ENCODE peak calls at places on chromosome 3, in six cellular contexts. One of them, this sample, is unnamed.

GRCh38 chr3:63791974-63792373 is 27.1 kb upstream of the C3orf49 start:
- DNase-seq in GM12878: no peak
- DNase-seq in HCT116: no peak
- DNase-seq in H1: no peak
- DNase-seq in SK-N-SH: no peak
- DNase-seq in HepG2: no peak
- DNase-seq in this sample: peak

GRCh38 chr3:101377209-101377608 is 56.8 kb upstream of the IMPG2 start:
- DNase-seq in GM12878: peak
- DNase-seq in HepG2: no peak
- DNase-seq in SK-N-SH: no peak
- DNase-seq in HCT116: no peak
- DNase-seq in H1: no peak
- DNase-seq in this sample: no peak

GRCh38 chr3:50450135-50450911 is 53.1 kb downstream of the CACNA2D2 start:
- DNase-seq in HepG2: peak
- DNase-seq in GM12878: no peak
- DNase-seq in SK-N-SH: no peak
- DNase-seq in H1: no peak
- DNase-seq in HCT116: no peak
- DNase-seq in this sample: no peak

GRCh38 chr3:61387817-61388216 is 136.6 kb upstream of the FHIT start:
- DNase-seq in HepG2: no peak
- DNase-seq in HCT116: no peak
- DNase-seq in H1: no peak
- DNase-seq in SK-N-SH: no peak
- DNase-seq in GM12878: no peak
- DNase-seq in this sample: no peak

GRCh38 chr3:129690406-129690805 is 83.9 kb upstream of the PLXND1 start:
- DNase-seq in GM12878: peak
- DNase-seq in HCT116: peak
- DNase-seq in HepG2: peak
- DNase-seq in H1: no peak
- DNase-seq in SK-N-SH: peak
- DNase-seq in this sample: peak

GRCh38 chr3:170848294-170848917 is 21.6 kb downstream of the RPL22L1 start:
- DNase-seq in SK-N-SH: peak
- DNase-seq in HCT116: no peak
- DNase-seq in H1: no peak
- DNase-seq in GM12878: no peak
- DNase-seq in HepG2: no peak
- DNase-seq in this sample: peak

GRCh38 chr3:129280183-129280582 is 1.5 kb downstream of the HMCES start:
- DNase-seq in H1: no peak
- DNase-seq in SK-N-SH: no peak
- DNase-seq in HepG2: no peak
- DNase-seq in HCT116: no peak
- DNase-seq in GM12878: no peak
- DNase-seq in this sample: no peak

GRCh38 chr3:64300790-64301423 is 75.6 kb upstream of the PRICKLE2 start:
- DNase-seq in SK-N-SH: no peak
- DNase-seq in HCT116: no peak
- DNase-seq in H1: no peak
- DNase-seq in HepG2: no peak
- DNase-seq in GM12878: no peak
- DNase-seq in this sample: no peak

GRCh38 chr3:14598143-14598569 is 53.4 kb upstream of the CCDC174 start:
- DNase-seq in GM12878: no peak
- DNase-seq in HCT116: no peak
- DNase-seq in H1: no peak
- DNase-seq in SK-N-SH: peak
- DNase-seq in HepG2: no peak
- DNase-seq in this sample: peak

GRCh38 chr3:175818811-175819464 is 959.8 kb downstream of the NAALADL2 start:
- DNase-seq in HepG2: no peak
- DNase-seq in SK-N-SH: no peak
- DNase-seq in GM12878: no peak
- DNase-seq in H1: no peak
- DNase-seq in HCT116: peak
- DNase-seq in this sample: no peak

GRCh38 chr3:127614928-127615592 is 13.9 kb upstream of the PODXL2 start:
- DNase-seq in SK-N-SH: no peak
- DNase-seq in HepG2: no peak
- DNase-seq in H1: no peak
- DNase-seq in GM12878: no peak
- DNase-seq in HCT116: no peak
- DNase-seq in this sample: no peak

GRCh38 chr3:37197810-37198371 is 23.5 kb upstream of the LRRFIP2 start:
- DNase-seq in HCT116: peak
- DNase-seq in HepG2: no peak
- DNase-seq in GM12878: no peak
- DNase-seq in SK-N-SH: no peak
- DNase-seq in H1: no peak
- DNase-seq in this sample: no peak

GRCh38 chr3:148023994-148024393 is 614.8 kb downstream of the ZIC1 start:
- DNase-seq in GM12878: no peak
- DNase-seq in SK-N-SH: no peak
- DNase-seq in HCT116: no peak
- DNase-seq in H1: no peak
- DNase-seq in HepG2: no peak
- DNase-seq in this sample: no peak

GRCh38 chr3:197231326-197231725 is 67.1 kb downstream of the DLG1 start:
- DNase-seq in GM12878: no peak
- DNase-seq in SK-N-SH: no peak
- DNase-seq in HepG2: no peak
- DNase-seq in H1: no peak
- DNase-seq in HCT116: no peak
- DNase-seq in this sample: no peak

GRCh38 chr3:130537609-130538304 is 20.8 kb downstream of the COL6A6 start:
- DNase-seq in GM12878: no peak
- DNase-seq in H1: no peak
- DNase-seq in HCT116: no peak
- DNase-seq in HepG2: no peak
- DNase-seq in SK-N-SH: no peak
- DNase-seq in this sample: no peak

GRCh38 chr3:31755911-31756658 is 223.4 kb downstream of the STT3B start:
- DNase-seq in GM12878: no peak
- DNase-seq in HCT116: no peak
- DNase-seq in SK-N-SH: no peak
- DNase-seq in HepG2: no peak
- DNase-seq in H1: no peak
- DNase-seq in this sample: peak

GRCh38 chr3:152385761-152386160 is 117.0 kb downstream of the MBNL1 start:
- DNase-seq in HepG2: peak
- DNase-seq in SK-N-SH: no peak
- DNase-seq in GM12878: no peak
- DNase-seq in H1: no peak
- DNase-seq in HCT116: no peak
- DNase-seq in this sample: no peak

GRCh38 chr3:196399485-196399945 is 32.7 kb downstream of the UBXN7 start:
- DNase-seq in HCT116: peak
- DNase-seq in SK-N-SH: no peak
- DNase-seq in HepG2: peak
- DNase-seq in GM12878: no peak
- DNase-seq in H1: no peak
- DNase-seq in this sample: no peak

GRCh38 chr3:43759297-43759782 is 68.6 kb downstream of the ABHD5 start:
- DNase-seq in HCT116: no peak
- DNase-seq in H1: peak
- DNase-seq in GM12878: no peak
- DNase-seq in HepG2: peak
- DNase-seq in SK-N-SH: no peak
- DNase-seq in this sample: peak

GRCh38 chr3:135966349-135966695 is 794 bp downstream of the PPP2R3A start:
- DNase-seq in HepG2: no peak
- DNase-seq in H1: no peak
- DNase-seq in HCT116: no peak
- DNase-seq in GM12878: no peak
- DNase-seq in SK-N-SH: no peak
- DNase-seq in this sample: no peak

GRCh38 chr3:157453824-157454223 is 17.2 kb downstream of the PTX3 start:
- DNase-seq in SK-N-SH: no peak
- DNase-seq in GM12878: no peak
- DNase-seq in H1: no peak
- DNase-seq in HepG2: no peak
- DNase-seq in HCT116: no peak
- DNase-seq in this sample: no peak

GRCh38 chr3:67901681-67902080 is 247.3 kb upstream of the SUCLG2 start:
- DNase-seq in SK-N-SH: no peak
- DNase-seq in HCT116: no peak
- DNase-seq in HepG2: peak
- DNase-seq in GM12878: no peak
- DNase-seq in H1: no peak
- DNase-seq in this sample: no peak

GRCh38 chr3:171829841-171830559 is 13.1 kb upstream of the TMEM212 start:
- DNase-seq in SK-N-SH: peak
- DNase-seq in GM12878: no peak
- DNase-seq in H1: no peak
- DNase-seq in HepG2: peak
- DNase-seq in HCT116: no peak
- DNase-seq in this sample: peak

GRCh38 chr3:46519952-46520351 is 22.2 kb downstream of the RTP3 start:
- DNase-seq in HCT116: no peak
- DNase-seq in SK-N-SH: no peak
- DNase-seq in H1: no peak
- DNase-seq in GM12878: no peak
- DNase-seq in HepG2: no peak
- DNase-seq in this sample: no peak

GRCh38 chr3:46520531-46520930 is 22.8 kb downstream of the RTP3 start:
- DNase-seq in SK-N-SH: no peak
- DNase-seq in HCT116: no peak
- DNase-seq in HepG2: no peak
- DNase-seq in GM12878: no peak
- DNase-seq in H1: no peak
- DNase-seq in this sample: no peak

GRCh38 chr3:46516521-46516920 is 18.7 kb downstream of the RTP3 start:
- DNase-seq in GM12878: no peak
- DNase-seq in H1: no peak
- DNase-seq in HepG2: no peak
- DNase-seq in HCT116: no peak
- DNase-seq in SK-N-SH: no peak
- DNase-seq in this sample: no peak

GRCh38 chr3:46517782-46518181 is 20.0 kb downstream of the RTP3 start:
- DNase-seq in HepG2: no peak
- DNase-seq in HCT116: no peak
- DNase-seq in SK-N-SH: no peak
- DNase-seq in GM12878: no peak
- DNase-seq in H1: no peak
- DNase-seq in this sample: no peak

GRCh38 chr3:46517016-46517770 is 19.4 kb downstream of the RTP3 start:
- DNase-seq in HCT116: peak
- DNase-seq in H1: no peak
- DNase-seq in SK-N-SH: no peak
- DNase-seq in GM12878: no peak
- DNase-seq in HepG2: no peak
- DNase-seq in this sample: peak
- TF ChIP-seq JUND in HCT116: peak
- TF ChIP-seq JUND in H1: no peak
- TF ChIP-seq JUND in SK-N-SH: peak
- TF ChIP-seq JUND in GM12878: no peak
- TF ChIP-seq JUND in HepG2: no peak
- TF ChIP-seq JUND in this sample: no peak

DNA sequence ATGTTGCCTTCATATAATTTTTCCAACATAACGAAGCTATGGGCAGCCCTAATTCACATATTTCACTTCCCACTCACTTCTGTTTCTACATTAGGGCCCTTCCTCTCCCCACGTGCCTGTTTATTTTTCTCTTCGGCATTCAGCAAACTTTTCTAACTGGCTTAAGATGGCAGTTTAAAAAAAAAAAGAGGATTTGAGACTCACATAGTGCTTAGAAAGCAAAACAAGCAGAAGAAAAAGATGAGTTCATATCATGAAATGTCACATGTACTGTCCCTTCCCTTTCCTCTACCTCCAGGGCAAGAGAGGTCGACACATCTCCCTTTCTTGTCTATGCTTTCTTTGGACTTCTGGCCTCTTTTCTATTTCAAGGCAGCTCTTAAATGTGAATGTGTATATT is 30.6 kb downstream of the SLC49A4 start:
- DNase-seq in HCT116: no peak
- DNase-seq in SK-N-SH: no peak
- DNase-seq in H1: no peak
- DNase-seq in GM12878: no peak
- DNase-seq in HepG2: no peak
- DNase-seq in this sample: no peak
- TF ChIP-seq JUND in HCT116: no peak
- TF ChIP-seq JUND in SK-N-SH: no peak
- TF ChIP-seq JUND in H1: no peak
- TF ChIP-seq JUND in GM12878: no peak
- TF ChIP-seq JUND in HepG2: no peak
- TF ChIP-seq JUND in this sample: no peak

GRCh38 chr3:160945346-160945745 is 159.8 kb downstream of the B3GALNT1 start:
- DNase-seq in HCT116: no peak
- DNase-seq in HepG2: no peak
- DNase-seq in SK-N-SH: no peak
- DNase-seq in GM12878: no peak
- DNase-seq in H1: no peak
- DNase-seq in this sample: no peak
- TF ChIP-seq JUND in HCT116: no peak
- TF ChIP-seq JUND in HepG2: no peak
- TF ChIP-seq JUND in SK-N-SH: no peak
- TF ChIP-seq JUND in GM12878: no peak
- TF ChIP-seq JUND in H1: no peak
- TF ChIP-seq JUND in this sample: no peak

GRCh38 chr3:86788371-86788770 is 202.6 kb downstream of the VGLL3 start:
- DNase-seq in SK-N-SH: no peak
- DNase-seq in GM12878: no peak
- DNase-seq in HepG2: no peak
- DNase-seq in H1: no peak
- DNase-seq in HCT116: no peak
- DNase-seq in this sample: no peak

GRCh38 chr3:86797946-86798345 is 193.0 kb downstream of the VGLL3 start:
- DNase-seq in H1: no peak
- DNase-seq in GM12878: no peak
- DNase-seq in HCT116: no peak
- DNase-seq in SK-N-SH: no peak
- DNase-seq in HepG2: no peak
- DNase-seq in this sample: no peak

GRCh38 chr3:86794336-86795065 is 196.4 kb downstream of the VGLL3 start:
- DNase-seq in GM12878: no peak
- DNase-seq in HCT116: no peak
- DNase-seq in HepG2: no peak
- DNase-seq in H1: no peak
- DNase-seq in SK-N-SH: no peak
- DNase-seq in this sample: no peak

GRCh38 chr3:86792316-86792715 is 198.6 kb downstream of the VGLL3 start:
- DNase-seq in SK-N-SH: no peak
- DNase-seq in GM12878: no peak
- DNase-seq in H1: no peak
- DNase-seq in HepG2: no peak
- DNase-seq in HCT116: no peak
- DNase-seq in this sample: no peak

DNA sequence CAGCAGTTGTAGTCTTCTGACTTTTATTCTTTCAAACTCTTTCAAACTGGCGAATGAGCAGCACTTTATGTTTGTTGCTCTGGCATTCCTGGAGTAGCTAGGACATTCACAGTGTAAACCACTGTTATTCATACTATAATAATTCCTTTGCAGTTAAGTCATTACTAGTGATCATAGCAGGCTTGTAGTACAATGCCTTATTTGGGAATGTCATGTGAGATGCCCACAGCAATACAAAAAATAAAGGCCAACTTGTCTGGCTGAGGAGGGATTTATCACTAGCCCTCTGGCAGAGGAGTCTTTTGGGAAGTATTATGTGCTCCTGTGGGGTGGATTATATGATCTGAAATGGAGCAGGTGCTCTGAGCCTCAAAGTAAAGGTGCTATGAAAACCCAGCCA is 197.2 kb downstream of the VGLL3 start:
- DNase-seq in H1: peak
- DNase-seq in HepG2: peak
- DNase-seq in HCT116: no peak
- DNase-seq in SK-N-SH: no peak
- DNase-seq in GM12878: no peak
- DNase-seq in this sample: peak
- TF ChIP-seq JUND in H1: no peak
- TF ChIP-seq JUND in HepG2: no peak
- TF ChIP-seq JUND in HCT116: no peak
- TF ChIP-seq JUND in SK-N-SH: peak
- TF ChIP-seq JUND in GM12878: no peak
- TF ChIP-seq JUND in this sample: no peak

This sample was measured in T47D.